ENCODE peak calls at places on chromosomes 5 and 9, in five cellular contexts. T, M, D, B and Y are unnamed samples.
A peak's percentile ranks its signal among the peaks of the same experiment; 100 is the strongest.

GRCh38 chr9:136791466-136792276 is 527 bp downstream of the TMEM141 start:
- DNase-seq in T (peak; percentile 82), M (peak; percentile 67), D (no peak), B (peak; percentile 95), Y (peak; percentile 76)

GRCh38 chr5:10539685-10539998 is 24.2 kb upstream of the ANKRD33B start:
- DNase-seq in T (no peak), M (no peak), D (peak; percentile 27), B (no peak), Y (no peak)

GRCh38 chr9:83707518-83707767 is 315 bp downstream of the UBQLN1 start:
- DNase-seq in T (no peak), M (no peak), D (no peak), B (no peak), Y (no peak)

GRCh38 chr5:3006961-3007551 is 255.6 kb upstream of the IRX2 start:
- DNase-seq in T (no peak), M (no peak), D (no peak), B (no peak), Y (no peak)

GRCh38 chr9:130118841-130119520 is 53.2 kb upstream of the NCS1 start:
- DNase-seq in T (no peak), M (peak; percentile 99), D (no peak), B (peak; percentile 75), Y (peak; percentile 74)

GRCh38 chr9:80899208-80899607 is 790.1 kb downstream of the TLE1 start:
- DNase-seq in T (no peak), M (no peak), D (peak; percentile 17), B (no peak), Y (no peak)

GRCh38 chr5:132180134-132180745 is 47.4 kb downstream of the P4HA2 start:
- DNase-seq in T (no peak), M (peak; percentile 87), D (peak; percentile 82), B (peak; percentile 63), Y (peak; percentile 64)

GRCh38 chr5:873328-873727 is 19.3 kb downstream of the BRD9 start:
- DNase-seq in T (no peak), M (no peak), D (no peak), B (no peak), Y (no peak)

GRCh38 chr5:118479285-118479684 is 509.1 kb downstream of the DTWD2 start:
- DNase-seq in T (no peak), M (no peak), D (no peak), B (no peak), Y (no peak)

GRCh38 chr9:98075332-98075805 is 18.8 kb downstream of the NANS start:
- DNase-seq in T (no peak), M (peak; percentile 31), D (peak; percentile 72), B (no peak), Y (no peak)

GRCh38 chr9:124511891-124512805 is 4.9 kb upstream of the NR5A1 start:
- DNase-seq in T (no peak), M (no peak), D (no peak), B (peak; percentile 83), Y (no peak)